ENCODE peak calls at places on chromosomes 16 and 17, in seven cellular contexts. R is esophagus squamous epithelium, W is progenitor cell of endocrine pancreas, B is stomach, I is A549, M is OCI-LY7, F is endothelial cell. C is an unnamed sample.

GRCh38 chr16:67942200-67942509 is 1.8 kb downstream of the LCAT start:
- DNase-seq in R (no peak), W (peak), B (no peak), I (peak), M (peak), F (peak), C (peak)

GRCh38 chr17:45851464-45851863 is 6.8 kb downstream of the SPPL2C start:
- DNase-seq in R (no peak), W (no peak), B (no peak), I (no peak), M (no peak), F (no peak), C (no peak)

GRCh38 chr17:67983289-67983688 is 13.0 kb downstream of the C17orf58 start:
- DNase-seq in R (no peak), W (no peak), B (no peak), I (no peak), M (no peak), F (no peak), C (no peak)

GRCh38 chr17:38538906-38539305 is 66.8 kb downstream of the SRCIN1 start:
- DNase-seq in R (no peak), W (no peak), B (peak), I (no peak), M (no peak), F (no peak), C (no peak)

GRCh38 chr16:1707193-1707790 is 1.3 kb downstream of the MAPK8IP3 start:
- DNase-seq in R (no peak), W (no peak), B (no peak), I (no peak), M (peak), F (no peak), C (peak)

GRCh38 chr16:48491517-48491916 is 106.3 kb upstream of the SIAH1 start:
- DNase-seq in R (no peak), W (no peak), B (no peak), I (no peak), M (no peak), F (no peak), C (no peak)

GRCh38 chr17:11264183-11264871 is 23.3 kb downstream of the SHISA6 start:
- DNase-seq in R (no peak), W (no peak), B (no peak), I (peak), M (peak), F (no peak), C (no peak)

GRCh38 chr17:78362671-78363070 is 2.8 kb upstream of the SOCS3 start:
- DNase-seq in R (no peak), W (no peak), B (no peak), I (no peak), M (no peak), F (no peak), C (no peak)

GRCh38 chr17:45902892-45903346 is 8.6 kb downstream of the MAPT start:
- DNase-seq in R (no peak), W (no peak), B (peak), I (peak), M (no peak), F (no peak), C (peak)

GRCh38 chr16:10937068-10937859 is 5.0 kb downstream of the DEXI start:
- DNase-seq in R (no peak), W (no peak), B (peak), I (no peak), M (no peak), F (no peak), C (no peak)

GRCh38 chr16:57169327-57169726 is 16.5 kb downstream of the PSME3IP1 start:
- DNase-seq in R (no peak), W (no peak), B (no peak), I (no peak), M (no peak), F (no peak), C (no peak)

GRCh38 chr16:65667013-65667578 is 545.2 kb upstream of the CDH11 start:
- DNase-seq in R (no peak), W (no peak), B (no peak), I (no peak), M (peak), F (peak), C (no peak)

GRCh38 chr16:79519448-79519847 is 81.1 kb downstream of the MAF start:
- DNase-seq in R (no peak), W (no peak), B (peak), I (no peak), M (no peak), F (no peak), C (peak)

GRCh38 chr16:80006175-80006895 is 405.8 kb upstream of the MAF start:
- DNase-seq in R (no peak), W (no peak), B (no peak), I (peak), M (no peak), F (no peak), C (no peak)

GRCh38 chr16:48385272-48385953 is at the start of gene SIAH1:
- DNase-seq in R (peak), W (peak), B (peak), I (peak), M (peak), F (peak), C (peak)

GRCh38 chr16:80862153-80862552 is 57.8 kb upstream of the CDYL2 start:
- DNase-seq in R (no peak), W (no peak), B (no peak), I (no peak), M (peak), F (no peak), C (no peak)

GRCh38 chr17:67055041-67055443 is 10.7 kb downstream of the CACNG1 start:
- DNase-seq in R (no peak), W (no peak), B (peak), I (no peak), M (no peak), F (no peak), C (no peak)

GRCh38 chr16:30086291-30087140 is 5.2 kb downstream of the TBX6 start:
- DNase-seq in R (no peak), W (no peak), B (no peak), I (no peak), M (no peak), F (no peak), C (no peak)

GRCh38 chr17:82442643-82443464 is 7.7 kb downstream of the CYBC1 start:
- DNase-seq in R (no peak), W (no peak), B (no peak), I (no peak), M (no peak), F (no peak), C (no peak)

GRCh38 chr17:77208217-77208808 is 67.5 kb downstream of the SEC14L1 start:
- DNase-seq in R (no peak), W (no peak), B (peak), I (peak), M (no peak), F (peak), C (no peak)

GRCh38 chr17:43591750-43592562 is 45.8 kb upstream of the ETV4 start:
- DNase-seq in R (no peak), W (no peak), B (peak), I (no peak), M (no peak), F (no peak), C (peak)

GRCh38 chr16:48612621-48613020 is 2.6 kb upstream of the N4BP1 start:
- DNase-seq in R (no peak), W (no peak), B (peak), I (no peak), M (no peak), F (no peak), C (no peak)

GRCh38 chr17:39705786-39706348 is 6.0 kb downstream of the ERBB2 start:
- DNase-seq in R (no peak), W (no peak), B (peak), I (no peak), M (no peak), F (no peak), C (no peak)

GRCh38 chr16:1258906-1259759 is 3.3 kb downstream of the TPSD1 start:
- DNase-seq in R (no peak), W (no peak), B (no peak), I (no peak), M (no peak), F (no peak), C (peak)

GRCh38 chr16:82507271-82507670 is 119.5 kb upstream of the CDH13 start:
- DNase-seq in R (no peak), W (no peak), B (no peak), I (no peak), M (no peak), F (no peak), C (no peak)

GRCh38 chr16:82655315-82655714 is 28.5 kb downstream of the CDH13 start:
- DNase-seq in R (no peak), W (no peak), B (peak), I (no peak), M (no peak), F (no peak), C (no peak)

GRCh38 chr16:47258874-47259461 is 115.2 kb upstream of the NETO2 start:
- DNase-seq in R (no peak), W (no peak), B (no peak), I (peak), M (peak), F (peak), C (peak)

GRCh38 chr16:53707671-53708070 is 3.7 kb downstream of the FTO start:
- DNase-seq in R (no peak), W (no peak), B (no peak), I (no peak), M (no peak), F (no peak), C (no peak)

DNA sequence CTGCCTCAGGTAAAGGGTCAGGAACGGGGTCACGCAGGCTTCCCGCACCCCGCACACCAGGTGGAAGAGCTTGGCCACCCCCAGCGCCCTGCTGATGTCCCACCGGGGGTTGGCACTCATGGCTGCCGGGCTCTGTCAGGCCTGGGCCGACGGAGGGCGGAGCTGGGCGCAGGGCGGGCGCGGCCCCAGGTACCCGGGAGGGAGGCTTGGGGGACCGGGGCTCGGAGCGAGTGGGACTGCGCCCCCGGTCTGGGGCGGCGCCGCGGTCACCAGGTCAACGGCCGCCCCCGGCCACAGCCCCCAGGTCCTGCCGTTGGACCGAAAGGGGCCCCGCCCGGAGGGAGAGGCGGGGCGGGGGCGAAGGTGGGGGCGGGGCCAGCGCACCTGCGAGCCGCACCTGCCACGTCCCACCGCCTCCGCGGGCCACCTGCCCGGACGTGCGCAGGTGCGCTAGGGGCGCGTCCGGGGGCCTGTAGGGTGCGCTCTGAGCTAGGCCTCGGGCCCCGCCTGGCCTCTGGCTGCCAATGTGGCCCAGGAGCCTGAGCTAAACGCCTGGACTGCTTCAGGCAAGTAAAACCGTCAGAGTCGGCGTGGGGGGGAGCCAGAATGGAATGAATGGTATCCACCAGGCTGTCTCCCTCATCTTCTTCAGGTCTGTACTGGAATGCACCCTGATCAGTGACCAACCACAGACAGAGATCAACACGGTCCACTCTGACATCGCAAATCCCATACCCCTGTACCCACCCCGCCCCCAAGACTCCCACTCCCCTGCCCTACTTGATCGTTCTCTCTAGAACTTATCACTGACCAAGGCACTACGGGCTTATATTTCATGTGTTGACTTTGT is at the start of gene MFSD6L:
- DNase-seq in R (no peak), W (peak), B (peak), I (no peak), M (no peak), F (no peak), C (no peak)
- TF ChIP-seq CTCF in R (no peak), W (peak), B (no peak), I (no peak), M (no peak), F (no peak), C (no peak)

DNA sequence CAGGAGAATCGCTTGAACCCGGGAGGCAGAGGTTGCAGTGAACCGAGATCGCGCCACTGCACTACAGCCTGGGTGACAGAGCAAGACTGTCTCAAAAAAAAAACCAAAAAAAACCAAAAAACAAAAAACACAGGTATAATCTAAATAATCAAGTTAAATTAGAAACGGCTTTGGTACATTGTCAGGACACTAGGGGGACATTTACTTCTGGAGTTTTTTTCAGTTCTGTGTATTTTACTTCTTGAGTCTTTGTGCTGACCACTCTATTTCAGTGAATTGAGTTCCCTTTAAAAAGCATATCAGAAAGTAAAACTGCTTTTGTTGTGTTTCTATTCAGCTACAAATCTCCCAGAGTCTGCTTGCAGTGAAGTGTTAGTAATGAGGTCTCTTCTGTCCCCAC is 36.3 kb downstream of the DHRS7B start:
- DNase-seq in R (no peak), W (no peak), B (no peak), I (no peak), M (no peak), F (no peak), C (no peak)
- TF ChIP-seq CTCF in R (no peak), W (peak), B (no peak), I (no peak), M (no peak), F (peak), C (peak)

GRCh38 chr16:72658888-72659717 is 388.8 kb downstream of the ZFHX3 start:
- DNase-seq in R (no peak), W (no peak), B (no peak), I (no peak), M (peak), F (no peak), C (no peak)

GRCh38 chr16:72664122-72664479 is 383.8 kb downstream of the ZFHX3 start:
- DNase-seq in R (no peak), W (no peak), B (no peak), I (no peak), M (no peak), F (no peak), C (no peak)

GRCh38 chr16:72666267-72666666 is 381.7 kb downstream of the ZFHX3 start:
- DNase-seq in R (no peak), W (no peak), B (no peak), I (no peak), M (peak), F (no peak), C (no peak)

GRCh38 chr16:72664480-72665408 is 383.2 kb downstream of the ZFHX3 start:
- DNase-seq in R (peak), W (peak), B (peak), I (peak), M (peak), F (peak), C (peak)
- TF ChIP-seq CTCF in R (no peak), W (no peak), B (no peak), I (no peak), M (no peak), F (no peak), C (peak)

GRCh38 chr16:52631711-52632110 is 84.8 kb upstream of the TOX3 start:
- DNase-seq in R (no peak), W (no peak), B (no peak), I (no peak), M (no peak), F (no peak), C (no peak)
- TF ChIP-seq CTCF in R (no peak), W (no peak), B (no peak), I (no peak), M (no peak), F (no peak), C (no peak)

GRCh38 chr17:1802429-1802828 is 27.3 kb downstream of the SMYD4 start:
- DNase-seq in R (no peak), W (no peak), B (no peak), I (no peak), M (no peak), F (no peak), C (no peak)

GRCh38 chr17:1808649-1809048 is 21.1 kb downstream of the SMYD4 start:
- DNase-seq in R (no peak), W (no peak), B (no peak), I (no peak), M (no peak), F (no peak), C (no peak)

GRCh38 chr17:1797323-1797722 is 32.4 kb downstream of the SMYD4 start:
- DNase-seq in R (no peak), W (no peak), B (no peak), I (no peak), M (no peak), F (no peak), C (no peak)

GRCh38 chr17:1800240-1800639 is 29.5 kb downstream of the SMYD4 start:
- DNase-seq in R (no peak), W (no peak), B (no peak), I (no peak), M (no peak), F (no peak), C (no peak)

GRCh38 chr17:1803280-1803679 is 26.4 kb downstream of the SMYD4 start:
- DNase-seq in R (no peak), W (no peak), B (no peak), I (no peak), M (no peak), F (no peak), C (no peak)
- TF ChIP-seq CTCF in R (no peak), W (no peak), B (no peak), I (no peak), M (no peak), F (no peak), C (no peak)

GRCh38 chr17:42047343-42047742 is 3.1 kb downstream of the C17orf113 start:
- DNase-seq in R (no peak), W (no peak), B (no peak), I (no peak), M (no peak), F (no peak), C (no peak)

GRCh38 chr17:42050360-42051012 is at the start of gene C17orf113:
- DNase-seq in R (no peak), W (peak), B (peak), I (peak), M (no peak), F (peak), C (peak)

GRCh38 chr17:42051013-42051400 is 606 bp upstream of the C17orf113 start:
- DNase-seq in R (no peak), W (no peak), B (no peak), I (no peak), M (no peak), F (no peak), C (no peak)

GRCh38 chr17:42051645-42052044 is 1.2 kb upstream of the C17orf113 start:
- DNase-seq in R (no peak), W (no peak), B (no peak), I (no peak), M (no peak), F (no peak), C (no peak)

GRCh38 chr17:42049834-42050359 is 504 bp downstream of the C17orf113 start:
- DNase-seq in R (no peak), W (no peak), B (no peak), I (no peak), M (no peak), F (no peak), C (no peak)
- TF ChIP-seq CTCF in R (no peak), W (no peak), B (no peak), I (no peak), M (no peak), F (no peak), C (no peak)